ENCODE peak calls at places on chromosomes 1 and 21, in eight cellular contexts. One of them, this sample, is unnamed. For H3K4me1, the result is how much of the 10 kb centered on the place peaks cover.

GRCh38 chr1:28196330-28196729 is 19.8 kb upstream of the PTAFR start:
- DNase-seq in psoas muscle: no peak
- DNase-seq in cardiac muscle cell: no peak
- DNase-seq in breast epithelium: no peak
- DNase-seq in tibial nerve: no peak
- DNase-seq in hepatocyte: no peak
- DNase-seq in mesenchymal stem cell: no peak
- DNase-seq in adipocyte: no peak
- DNase-seq in this sample: no peak

GRCh38 chr1:161506336-161507223 is 1.3 kb downstream of the FCGR2A start:
- DNase-seq in adipocyte: peak
- DNase-seq in cardiac muscle cell: peak
- DNase-seq in mesenchymal stem cell: peak
- DNase-seq in psoas muscle: no peak
- DNase-seq in breast epithelium: no peak
- DNase-seq in tibial nerve: no peak
- DNase-seq in hepatocyte: peak
- DNase-seq in this sample: no peak

GRCh38 chr1:38241594-38242331 is 195.2 kb upstream of the POU3F1 start:
- DNase-seq in adipocyte: no peak
- DNase-seq in tibial nerve: no peak
- DNase-seq in cardiac muscle cell: no peak
- DNase-seq in breast epithelium: no peak
- DNase-seq in psoas muscle: no peak
- DNase-seq in hepatocyte: no peak
- DNase-seq in mesenchymal stem cell: no peak
- DNase-seq in this sample: no peak

GRCh38 chr21:35358008-35358407 is 308.9 kb upstream of the RUNX1 start:
- DNase-seq in cardiac muscle cell: no peak
- DNase-seq in tibial nerve: no peak
- DNase-seq in breast epithelium: no peak
- DNase-seq in adipocyte: no peak
- DNase-seq in mesenchymal stem cell: no peak
- DNase-seq in hepatocyte: no peak
- DNase-seq in psoas muscle: no peak
- DNase-seq in this sample: no peak

GRCh38 chr1:17948594-17948993 is 159.0 kb upstream of the IGSF21 start:
- DNase-seq in psoas muscle: no peak
- DNase-seq in adipocyte: no peak
- DNase-seq in cardiac muscle cell: no peak
- DNase-seq in hepatocyte: no peak
- DNase-seq in breast epithelium: no peak
- DNase-seq in mesenchymal stem cell: no peak
- DNase-seq in tibial nerve: no peak
- DNase-seq in this sample: no peak

GRCh38 chr1:25735956-25736529 is 64.0 kb upstream of the SELENON start:
- DNase-seq in tibial nerve: no peak
- DNase-seq in cardiac muscle cell: no peak
- DNase-seq in hepatocyte: no peak
- DNase-seq in psoas muscle: peak
- DNase-seq in adipocyte: no peak
- DNase-seq in breast epithelium: no peak
- DNase-seq in mesenchymal stem cell: no peak
- DNase-seq in this sample: no peak

GRCh38 chr1:156471496-156472490 is 28.8 kb downstream of the MEF2D start:
- DNase-seq in hepatocyte: peak
- DNase-seq in breast epithelium: peak
- DNase-seq in tibial nerve: peak
- DNase-seq in cardiac muscle cell: peak
- DNase-seq in adipocyte: no peak
- DNase-seq in psoas muscle: peak
- DNase-seq in mesenchymal stem cell: no peak
- DNase-seq in this sample: peak

GRCh38 chr1:107534632-107535031 is 393.8 kb downstream of the NTNG1 start:
- DNase-seq in breast epithelium: no peak
- DNase-seq in cardiac muscle cell: no peak
- DNase-seq in mesenchymal stem cell: no peak
- DNase-seq in psoas muscle: no peak
- DNase-seq in adipocyte: no peak
- DNase-seq in hepatocyte: no peak
- DNase-seq in tibial nerve: no peak
- DNase-seq in this sample: no peak

GRCh38 chr1:156842618-156843300 is 16.2 kb downstream of the INSRR start:
- DNase-seq in cardiac muscle cell: no peak
- DNase-seq in tibial nerve: no peak
- DNase-seq in breast epithelium: no peak
- DNase-seq in psoas muscle: no peak
- DNase-seq in mesenchymal stem cell: no peak
- DNase-seq in adipocyte: no peak
- DNase-seq in hepatocyte: no peak
- DNase-seq in this sample: no peak

GRCh38 chr1:152580433-152580832 is at the start of gene LCE3D:
- DNase-seq in adipocyte: no peak
- DNase-seq in hepatocyte: no peak
- DNase-seq in cardiac muscle cell: no peak
- DNase-seq in breast epithelium: no peak
- DNase-seq in psoas muscle: no peak
- DNase-seq in tibial nerve: no peak
- DNase-seq in mesenchymal stem cell: no peak
- DNase-seq in this sample: no peak

GRCh38 chr21:15679630-15680029 is 50.2 kb upstream of the USP25 start:
- DNase-seq in breast epithelium: no peak
- DNase-seq in mesenchymal stem cell: no peak
- DNase-seq in tibial nerve: no peak
- DNase-seq in psoas muscle: no peak
- DNase-seq in adipocyte: no peak
- DNase-seq in hepatocyte: no peak
- DNase-seq in cardiac muscle cell: no peak
- DNase-seq in this sample: no peak

GRCh38 chr1:231663211-231663792 is 36.7 kb downstream of the DISC1 start:
- DNase-seq in adipocyte: peak
- DNase-seq in cardiac muscle cell: peak
- DNase-seq in tibial nerve: no peak
- DNase-seq in hepatocyte: no peak
- DNase-seq in breast epithelium: no peak
- DNase-seq in psoas muscle: no peak
- DNase-seq in mesenchymal stem cell: peak
- DNase-seq in this sample: no peak

GRCh38 chr21:42632771-42633690 is 20.4 kb upstream of the PDE9A start:
- DNase-seq in hepatocyte: no peak
- DNase-seq in tibial nerve: no peak
- DNase-seq in mesenchymal stem cell: no peak
- DNase-seq in adipocyte: no peak
- DNase-seq in psoas muscle: no peak
- DNase-seq in cardiac muscle cell: no peak
- DNase-seq in breast epithelium: peak
- DNase-seq in this sample: peak

GRCh38 chr1:204326891-204327290 is 32.8 kb downstream of the PLEKHA6 start:
- DNase-seq in breast epithelium: no peak
- DNase-seq in psoas muscle: no peak
- DNase-seq in hepatocyte: no peak
- DNase-seq in mesenchymal stem cell: no peak
- DNase-seq in cardiac muscle cell: no peak
- DNase-seq in adipocyte: no peak
- DNase-seq in tibial nerve: no peak
- DNase-seq in this sample: no peak

GRCh38 chr1:201842472-201843020 is 13.6 kb downstream of the IPO9 start:
- DNase-seq in tibial nerve: no peak
- DNase-seq in psoas muscle: no peak
- DNase-seq in mesenchymal stem cell: no peak
- DNase-seq in cardiac muscle cell: no peak
- DNase-seq in hepatocyte: no peak
- DNase-seq in breast epithelium: no peak
- DNase-seq in adipocyte: peak
- DNase-seq in this sample: no peak

GRCh38 chr1:92443893-92444292 is 42.8 kb downstream of the GFI1 start:
- DNase-seq in adipocyte: no peak
- DNase-seq in hepatocyte: no peak
- DNase-seq in breast epithelium: no peak
- DNase-seq in cardiac muscle cell: no peak
- DNase-seq in psoas muscle: no peak
- DNase-seq in tibial nerve: no peak
- DNase-seq in mesenchymal stem cell: no peak
- DNase-seq in this sample: no peak

DNA sequence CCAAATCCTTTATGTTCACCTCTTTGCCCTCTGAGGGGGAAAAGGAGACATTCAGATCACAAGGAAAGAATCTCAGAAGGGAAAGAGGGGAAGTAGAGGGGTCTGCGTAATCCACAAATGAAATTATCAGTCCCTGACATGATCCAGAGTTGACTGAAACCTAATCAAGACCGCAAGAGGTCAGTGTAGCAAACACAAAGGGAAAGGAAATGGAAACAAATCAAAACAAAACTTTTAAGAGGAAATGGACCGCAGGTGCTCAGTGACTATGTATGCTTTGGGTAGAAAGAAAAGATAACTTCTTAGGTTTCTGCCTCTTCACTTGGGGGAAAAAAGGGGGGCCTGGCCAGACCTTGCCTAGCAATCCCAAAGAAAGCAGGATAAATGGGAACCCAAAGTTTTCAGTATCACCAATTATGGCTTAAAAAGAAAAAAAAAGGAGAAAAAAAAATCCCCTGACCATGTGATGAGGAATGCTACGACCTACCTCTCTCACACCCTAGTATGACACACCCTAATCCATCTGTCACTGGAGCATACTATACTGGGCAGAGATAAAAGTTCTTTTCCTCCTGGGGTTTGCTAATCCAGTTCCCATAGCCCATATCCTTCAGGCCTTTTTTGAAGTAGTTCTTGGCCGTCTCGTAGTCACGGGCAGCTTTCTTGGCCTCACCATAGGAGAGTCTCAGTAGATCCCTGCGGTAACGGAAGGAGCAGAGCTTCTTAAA is 16.9 kb downstream of the CHRNB2 start:
- DNase-seq in psoas muscle: no peak
- DNase-seq in mesenchymal stem cell: no peak
- DNase-seq in adipocyte: no peak
- DNase-seq in cardiac muscle cell: peak
- DNase-seq in breast epithelium: no peak
- DNase-seq in hepatocyte: no peak
- DNase-seq in tibial nerve: no peak
- DNase-seq in this sample: peak
- H3K4me1 ChIP-seq in psoas muscle: under half
- H3K4me1 ChIP-seq in mesenchymal stem cell: under half
- H3K4me1 ChIP-seq in adipocyte: under half
- H3K4me1 ChIP-seq in cardiac muscle cell: under half
- H3K4me1 ChIP-seq in breast epithelium: under half
- H3K4me1 ChIP-seq in hepatocyte: under half
- H3K4me1 ChIP-seq in tibial nerve: under half
- H3K4me1 ChIP-seq in this sample: under half

GRCh38 chr1:246647113-246647512 is 77.1 kb upstream of the SCCPDH start:
- DNase-seq in adipocyte: peak
- DNase-seq in breast epithelium: no peak
- DNase-seq in mesenchymal stem cell: peak
- DNase-seq in tibial nerve: peak
- DNase-seq in psoas muscle: peak
- DNase-seq in hepatocyte: peak
- DNase-seq in cardiac muscle cell: peak
- DNase-seq in this sample: peak
- H3K4me1 ChIP-seq in adipocyte: under half
- H3K4me1 ChIP-seq in breast epithelium: under half
- H3K4me1 ChIP-seq in mesenchymal stem cell: under half
- H3K4me1 ChIP-seq in tibial nerve: under half
- H3K4me1 ChIP-seq in psoas muscle: under half
- H3K4me1 ChIP-seq in hepatocyte: under half
- H3K4me1 ChIP-seq in cardiac muscle cell: under half
- H3K4me1 ChIP-seq in this sample: under half

GRCh38 chr1:33366766-33367487 is 46.0 kb upstream of the A3GALT2 start:
- DNase-seq in psoas muscle: peak
- DNase-seq in adipocyte: peak
- DNase-seq in cardiac muscle cell: no peak
- DNase-seq in hepatocyte: no peak
- DNase-seq in breast epithelium: no peak
- DNase-seq in mesenchymal stem cell: no peak
- DNase-seq in tibial nerve: no peak
- DNase-seq in this sample: no peak
- H3K4me1 ChIP-seq in psoas muscle: half or more
- H3K4me1 ChIP-seq in adipocyte: under half
- H3K4me1 ChIP-seq in cardiac muscle cell: under half
- H3K4me1 ChIP-seq in hepatocyte: under half
- H3K4me1 ChIP-seq in breast epithelium: under half
- H3K4me1 ChIP-seq in mesenchymal stem cell: under half
- H3K4me1 ChIP-seq in tibial nerve: half or more
- H3K4me1 ChIP-seq in this sample: under half

GRCh38 chr1:1432566-1432950 is 2.9 kb upstream of the VWA1 start:
- DNase-seq in hepatocyte: no peak
- DNase-seq in tibial nerve: no peak
- DNase-seq in adipocyte: no peak
- DNase-seq in mesenchymal stem cell: no peak
- DNase-seq in cardiac muscle cell: no peak
- DNase-seq in breast epithelium: no peak
- DNase-seq in psoas muscle: no peak
- DNase-seq in this sample: no peak

GRCh38 chr1:1431845-1432565 is 3.5 kb upstream of the VWA1 start:
- DNase-seq in mesenchymal stem cell: peak
- DNase-seq in breast epithelium: no peak
- DNase-seq in tibial nerve: no peak
- DNase-seq in psoas muscle: peak
- DNase-seq in hepatocyte: peak
- DNase-seq in adipocyte: no peak
- DNase-seq in cardiac muscle cell: peak
- DNase-seq in this sample: peak

GRCh38 chr1:1430114-1430982 is 5.1 kb upstream of the VWA1 start:
- DNase-seq in hepatocyte: peak
- DNase-seq in mesenchymal stem cell: peak
- DNase-seq in tibial nerve: peak
- DNase-seq in adipocyte: no peak
- DNase-seq in breast epithelium: peak
- DNase-seq in psoas muscle: peak
- DNase-seq in cardiac muscle cell: peak
- DNase-seq in this sample: peak

GRCh38 chr1:1429671-1430073 is 5.8 kb upstream of the VWA1 start:
- DNase-seq in mesenchymal stem cell: peak
- DNase-seq in adipocyte: no peak
- DNase-seq in psoas muscle: no peak
- DNase-seq in hepatocyte: no peak
- DNase-seq in breast epithelium: no peak
- DNase-seq in cardiac muscle cell: peak
- DNase-seq in tibial nerve: no peak
- DNase-seq in this sample: peak

DNA sequence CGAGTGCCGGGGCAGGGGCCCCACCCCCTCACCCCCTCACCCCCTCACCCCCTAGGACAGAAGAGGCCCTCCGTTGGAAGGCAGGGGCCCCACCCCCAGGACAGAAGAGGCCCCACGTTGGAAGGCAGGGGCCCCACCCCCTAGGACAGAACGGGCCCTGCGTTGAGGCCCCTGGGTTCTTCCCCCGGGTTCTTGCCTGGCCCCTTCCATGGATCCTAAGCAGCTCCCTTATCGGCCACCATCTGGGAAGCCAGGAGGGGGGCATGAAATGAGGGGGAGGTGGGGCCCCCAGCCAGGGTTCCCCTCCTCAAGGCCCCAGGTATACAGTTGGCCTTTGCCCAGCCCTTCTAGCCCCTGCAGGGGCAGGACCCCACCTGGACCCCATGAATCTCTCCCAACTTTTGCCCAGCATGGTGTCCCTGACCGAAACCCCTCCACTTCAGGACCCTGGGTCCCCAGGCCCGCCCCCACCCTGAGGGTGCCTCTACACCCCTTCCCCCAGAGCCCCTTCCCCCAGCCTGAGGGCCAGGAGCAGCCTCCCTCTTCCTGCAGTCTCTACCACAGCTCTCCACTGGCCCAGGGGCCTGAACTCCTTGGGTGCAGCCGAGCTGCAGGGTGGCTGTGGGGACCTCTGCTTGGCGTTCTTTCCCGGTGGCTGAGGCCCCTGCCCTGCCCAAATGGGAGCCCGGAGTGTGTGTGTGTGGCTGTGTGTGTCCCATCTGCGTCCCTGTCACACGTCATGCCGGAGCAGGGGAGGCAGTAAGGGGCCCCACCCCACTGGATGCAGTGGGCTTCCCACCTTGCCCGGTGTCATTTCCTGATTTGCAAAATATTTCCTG is 4.3 kb upstream of the VWA1 start:
- DNase-seq in mesenchymal stem cell: no peak
- DNase-seq in tibial nerve: no peak
- DNase-seq in adipocyte: no peak
- DNase-seq in psoas muscle: no peak
- DNase-seq in breast epithelium: no peak
- DNase-seq in hepatocyte: no peak
- DNase-seq in cardiac muscle cell: no peak
- DNase-seq in this sample: no peak
- H3K4me1 ChIP-seq in mesenchymal stem cell: half or more
- H3K4me1 ChIP-seq in tibial nerve: half or more
- H3K4me1 ChIP-seq in adipocyte: under half
- H3K4me1 ChIP-seq in psoas muscle: under half
- H3K4me1 ChIP-seq in breast epithelium: half or more
- H3K4me1 ChIP-seq in hepatocyte: half or more
- H3K4me1 ChIP-seq in cardiac muscle cell: under half
- H3K4me1 ChIP-seq in this sample: half or more

This sample was measured in tibial artery.